ENCODE peak calls at places on chromosomes 6 and 20, in seven cellular contexts. P is HCT116, G is H1, N is HepG2, L is K562, T is GM12878, B is SK-N-SH. I is an unnamed sample.
A peak's percentile ranks its signal among the peaks of the same experiment; 100 is the strongest.

GRCh38 chr6:137589067-137589848 is 95.1 kb upstream of the OLIG3 start:
- DNase-seq in N (peak; percentile 92), G (peak; percentile 65), T (peak; percentile 74), L (peak; percentile 65), B (peak; percentile 29), P (peak; percentile 57), I (peak; percentile 82)

GRCh38 chr6:35780719-35781118 is at the start of gene CLPSL1:
- DNase-seq in N (no peak), T (no peak), L (no peak), G (no peak), P (no peak), B (no peak), I (no peak)

GRCh38 chr20:61821698-61822097 is 244.0 kb downstream of the TAF4 start:
- DNase-seq in N (no peak), T (no peak), G (no peak), P (no peak), B (no peak), L (no peak), I (no peak)

GRCh38 chr6:96522469-96523009 is 933 bp downstream of the UFL1 start:
- DNase-seq in P (no peak), N (peak; percentile 22), B (peak; percentile 7), T (no peak), G (no peak), L (no peak), I (no peak)

GRCh38 chr6:167748046-167748445 is 78.7 kb upstream of the AFDN start:
- DNase-seq in G (no peak), P (no peak), L (no peak), T (no peak), N (no peak), B (no peak), I (no peak)

GRCh38 chr6:22071655-22072054 is 225.2 kb downstream of the PRL start:
- DNase-seq in P (no peak), L (no peak), N (no peak), G (no peak), B (peak; percentile 47), T (no peak), I (peak; percentile 58)

GRCh38 chr6:151263035-151263434 is 23.3 kb downstream of the AKAP12 start:
- DNase-seq in P (no peak), G (no peak), T (no peak), B (no peak), N (no peak), L (no peak), I (no peak)

GRCh38 chr20:31719644-31720485 is 2.8 kb downstream of the BCL2L1 start:
- DNase-seq in L (peak; percentile 38), G (no peak), N (peak; percentile 99), B (no peak), T (no peak), P (no peak), I (no peak)

GRCh38 chr20:10919549-10920140 is 245.8 kb upstream of the JAG1 start:
- DNase-seq in L (no peak), T (no peak), N (no peak), G (no peak), P (no peak), B (no peak), I (no peak)

GRCh38 chr6:52544325-52545022 is 32.4 kb downstream of the TRAM2 start:
- DNase-seq in T (no peak), G (no peak), P (no peak), N (peak; percentile 77), L (no peak), B (no peak), I (no peak)

GRCh38 chr20:54140486-54140885 is 33.3 kb downstream of the CYP24A1 start:
- DNase-seq in T (no peak), L (no peak), G (no peak), P (no peak), N (no peak), B (no peak), I (no peak)

GRCh38 chr6:74409447-74409846 is 713.4 kb downstream of the CD109 start:
- DNase-seq in P (peak; percentile 31), N (peak; percentile 36), T (no peak), L (no peak), G (no peak), B (no peak), I (no peak)

GRCh38 chr6:21332077-21332476 is 261.5 kb upstream of the SOX4 start:
- DNase-seq in G (no peak), L (no peak), N (no peak), P (no peak), B (no peak), T (no peak), I (peak; percentile 20)

GRCh38 chr6:71335544-71335943 is 46.9 kb downstream of the OGFRL1 start:
- DNase-seq in B (no peak), L (no peak), P (no peak), G (no peak), T (no peak), N (no peak), I (no peak)

GRCh38 chr6:166465671-166466087 is 82.9 kb upstream of the MPC1 start:
- DNase-seq in T (no peak), B (peak; percentile 63), G (no peak), P (no peak), N (no peak), L (peak; percentile 32), I (no peak)

GRCh38 chr20:36544134-36545018 is 3.1 kb downstream of the MYL9 start:
- DNase-seq in B (no peak), T (no peak), L (no peak), N (no peak), G (no peak), P (no peak), I (no peak)

DNA sequence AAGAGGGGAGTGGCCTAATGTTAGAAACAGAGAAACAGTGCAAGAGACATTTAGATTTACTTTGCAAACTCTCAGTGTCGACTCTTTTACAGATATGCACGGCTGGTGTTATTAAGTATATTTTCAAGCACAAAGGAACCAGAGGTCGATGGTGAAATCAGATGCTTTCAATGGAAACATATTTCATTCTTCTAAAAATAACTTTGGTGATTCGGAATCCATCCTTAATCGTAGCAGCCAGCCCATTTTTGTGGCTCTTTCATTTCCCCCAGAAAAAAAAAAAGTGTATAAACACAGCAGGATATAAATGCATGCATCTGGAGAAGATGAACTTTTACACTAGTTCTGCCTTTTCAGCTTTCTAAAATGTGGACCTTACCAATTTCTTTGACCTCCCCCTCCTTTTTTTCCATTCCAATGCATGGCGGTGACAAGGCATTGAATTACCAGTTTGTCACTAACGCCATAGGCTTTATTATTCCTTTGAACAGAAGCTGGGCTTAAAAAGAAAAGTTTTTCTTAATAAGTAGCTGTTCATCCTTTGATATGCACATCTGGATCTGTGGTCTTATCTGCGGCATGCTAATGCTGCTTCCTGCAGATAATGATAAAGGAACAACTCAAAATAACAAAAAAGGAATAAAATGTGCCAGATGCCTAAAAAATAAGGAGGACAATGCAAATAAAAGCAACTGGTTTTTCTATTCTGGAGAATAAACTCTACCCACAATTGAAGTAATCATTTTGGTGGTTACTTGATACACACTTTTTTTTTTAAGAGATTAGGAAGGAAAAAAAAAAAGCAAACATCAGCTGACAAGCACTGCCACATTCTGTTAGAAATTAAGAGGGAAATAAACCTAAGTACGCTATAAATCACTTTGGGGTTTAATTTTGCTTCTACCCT is 156.6 kb upstream of the SALL4 start:
- DNase-seq in N (no peak), T (no peak), P (no peak), L (no peak), B (no peak), G (no peak), I (no peak)
- TF ChIP-seq JUND in N (no peak), T (no peak), P (no peak), L (no peak), B (no peak), G (no peak), I (no peak)

DNA sequence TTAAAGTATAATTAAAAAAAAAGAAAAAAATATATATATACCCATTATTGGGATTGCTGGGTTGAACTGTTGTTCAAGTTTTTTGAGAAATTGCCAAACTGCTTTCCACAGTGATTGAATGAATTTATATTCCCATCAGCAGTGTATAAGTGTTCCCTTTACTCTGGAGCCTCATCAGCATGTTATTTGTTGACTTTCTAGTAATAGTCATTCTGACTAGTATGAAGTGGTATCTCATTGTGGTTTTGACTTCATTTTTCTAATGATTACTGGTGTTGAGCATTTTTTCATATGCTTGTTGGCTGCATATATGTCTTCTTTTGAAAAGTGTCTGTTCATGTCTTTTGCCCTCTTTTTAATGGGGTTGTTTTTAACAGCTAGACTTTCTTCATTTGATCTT is 1260.8 kb upstream of the GJE1 start:
- DNase-seq in N (no peak), P (no peak), G (no peak), L (no peak), B (no peak), T (no peak), I (no peak)
- TF ChIP-seq JUND in N (no peak), P (no peak), G (no peak), L (no peak), B (no peak), T (no peak), I (no peak)

DNA sequence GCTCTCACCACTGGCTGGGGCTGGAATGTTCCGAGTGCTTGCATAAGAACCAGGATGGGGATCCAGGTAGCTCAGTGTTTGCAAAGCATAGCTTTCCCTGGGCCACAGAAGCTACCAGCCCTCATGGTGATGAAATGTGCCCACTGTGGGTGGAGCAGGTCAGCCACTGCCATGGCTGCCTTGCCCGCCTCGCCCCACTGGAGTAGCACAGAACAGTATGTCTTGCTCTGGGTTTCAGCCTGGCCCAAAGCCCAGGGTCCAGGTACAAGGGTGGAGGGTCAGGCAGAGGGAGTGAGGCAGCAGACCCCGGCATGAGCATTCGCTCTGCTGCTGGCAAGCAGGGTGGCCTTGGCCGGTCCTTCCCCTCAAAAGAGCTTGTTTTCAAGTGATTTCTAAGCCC is 34.7 kb downstream of the KCNK17 start:
- DNase-seq in L (no peak), T (no peak), B (no peak), P (no peak), G (no peak), N (no peak), I (no peak)
- TF ChIP-seq JUND in L (no peak), T (no peak), B (no peak), P (no peak), G (no peak), N (no peak), I (no peak)

GRCh38 chr6:79186564-79186963 is 47.9 kb downstream of the HMGN3 start:
- DNase-seq in P (no peak), L (no peak), T (no peak), G (no peak), N (peak; percentile 6), B (no peak), I (no peak)
- TF ChIP-seq JUND in P (no peak), L (no peak), T (no peak), G (no peak), N (no peak), B (no peak), I (no peak)

GRCh38 chr6:165042912-165043311 is 266.5 kb downstream of the C6orf118 start:
- DNase-seq in G (no peak), T (no peak), L (no peak), N (no peak), P (no peak), B (no peak), I (no peak)
- TF ChIP-seq JUND in G (no peak), T (no peak), L (no peak), N (no peak), P (no peak), B (no peak), I (no peak)

DNA sequence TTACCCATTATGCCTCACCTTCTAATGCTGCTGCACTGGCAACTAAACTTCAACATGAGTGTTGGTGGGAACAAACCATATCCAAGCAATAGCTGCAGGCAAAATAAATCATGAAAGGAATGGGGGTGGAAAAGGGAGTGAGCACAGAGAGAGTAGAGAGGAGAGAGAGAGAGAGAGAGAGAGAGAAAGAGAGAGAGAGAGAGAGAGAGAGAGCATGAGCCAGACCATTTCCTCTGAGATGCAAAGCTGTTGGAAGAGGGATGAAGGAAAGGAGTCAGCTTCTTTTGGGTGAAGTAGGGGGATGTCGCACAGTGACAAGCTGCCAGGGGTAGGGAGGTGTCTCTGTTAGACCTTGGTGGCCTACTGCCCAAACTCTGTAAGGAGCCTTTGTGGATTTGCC is 17.5 kb downstream of the BTBD3 start:
- DNase-seq in B (no peak), T (no peak), N (no peak), G (no peak), L (no peak), P (no peak), I (no peak)
- TF ChIP-seq JUND in B (no peak), T (no peak), N (no peak), G (no peak), L (no peak), P (no peak), I (no peak)